ENCODE peak calls at places on chromosomes 3 and 15, in nine cellular contexts. B is tibial artery, Y is small intestine, R is aorta, P is IMR-90, K is vagina, E is HepG2, Z is right lobe of liver, V is heart right ventricle. F is an unnamed sample.

GRCh38 chr3:10558726-10559125 is 53.3 kb upstream of the ATP2B2 start:
- DNase-seq in B (no peak), Y (no peak), R (no peak), P (no peak), K (no peak), E (no peak), Z (no peak), V (no peak), F (no peak)

GRCh38 chr15:48389701-48390143 is 58.5 kb downstream of the DUT start:
- DNase-seq in B (no peak), Y (no peak), R (no peak), P (peak; percentile 68), K (no peak), E (no peak), Z (no peak), V (no peak), F (no peak)

GRCh38 chr3:66854752-66855151 is 143.4 kb upstream of the KBTBD8 start:
- DNase-seq in B (no peak), Y (no peak), R (no peak), P (no peak), K (no peak), E (no peak), Z (no peak), V (no peak), F (no peak)

GRCh38 chr3:123419156-123419849 is 29.6 kb downstream of the ADCY5 start:
- DNase-seq in B (no peak), Y (no peak), R (peak; percentile 25), P (no peak), K (no peak), E (no peak), Z (no peak), V (no peak), F (no peak)

GRCh38 chr3:67450153-67450552 is 204.3 kb downstream of the SUCLG2 start:
- DNase-seq in B (no peak), Y (no peak), R (no peak), P (no peak), K (no peak), E (no peak), Z (no peak), V (no peak), F (no peak)

GRCh38 chr3:11522953-11523792 is 120.5 kb downstream of the VGLL4 start:
- DNase-seq in B (no peak), Y (no peak), R (no peak), P (peak; percentile 33), K (no peak), E (no peak), Z (no peak), V (no peak), F (no peak)

GRCh38 chr15:66461917-66462316 is 35.6 kb downstream of the SNAPC5 start:
- DNase-seq in B (no peak), Y (peak; percentile 26), R (no peak), P (peak; percentile 12), K (no peak), E (no peak), Z (no peak), V (no peak), F (peak; percentile 20)

GRCh38 chr15:79601376-79601775 is 169.2 kb downstream of the MINAR1 start:
- DNase-seq in B (no peak), Y (no peak), R (no peak), P (no peak), K (no peak), E (no peak), Z (no peak), V (no peak), F (no peak)

GRCh38 chr15:67076147-67076843 is 10.9 kb downstream of the SMAD3 start:
- DNase-seq in B (no peak), Y (no peak), R (peak; percentile 80), P (peak; percentile 93), K (no peak), E (no peak), Z (no peak), V (no peak), F (no peak)

GRCh38 chr3:176842914-176843313 is 354.4 kb downstream of the TBL1XR1 start:
- DNase-seq in B (no peak), Y (no peak), R (no peak), P (no peak), K (no peak), E (no peak), Z (no peak), V (no peak), F (no peak)

GRCh38 chr3:138253609-138254008 is 66.5 kb downstream of the ARMC8 start:
- DNase-seq in B (no peak), Y (no peak), R (no peak), P (peak; percentile 3), K (no peak), E (no peak), Z (no peak), V (no peak), F (no peak)

GRCh38 chr3:80142714-80143113 is 374.9 kb upstream of the ROBO1 start:
- DNase-seq in B (no peak), Y (no peak), R (no peak), P (no peak), K (no peak), E (no peak), Z (no peak), V (no peak), F (no peak)

GRCh38 chr3:124174463-124174862 is 182.5 kb upstream of the ROPN1 start:
- DNase-seq in B (no peak), Y (peak; percentile 14), R (no peak), P (no peak), K (no peak), E (no peak), Z (no peak), V (no peak), F (no peak)

DNA sequence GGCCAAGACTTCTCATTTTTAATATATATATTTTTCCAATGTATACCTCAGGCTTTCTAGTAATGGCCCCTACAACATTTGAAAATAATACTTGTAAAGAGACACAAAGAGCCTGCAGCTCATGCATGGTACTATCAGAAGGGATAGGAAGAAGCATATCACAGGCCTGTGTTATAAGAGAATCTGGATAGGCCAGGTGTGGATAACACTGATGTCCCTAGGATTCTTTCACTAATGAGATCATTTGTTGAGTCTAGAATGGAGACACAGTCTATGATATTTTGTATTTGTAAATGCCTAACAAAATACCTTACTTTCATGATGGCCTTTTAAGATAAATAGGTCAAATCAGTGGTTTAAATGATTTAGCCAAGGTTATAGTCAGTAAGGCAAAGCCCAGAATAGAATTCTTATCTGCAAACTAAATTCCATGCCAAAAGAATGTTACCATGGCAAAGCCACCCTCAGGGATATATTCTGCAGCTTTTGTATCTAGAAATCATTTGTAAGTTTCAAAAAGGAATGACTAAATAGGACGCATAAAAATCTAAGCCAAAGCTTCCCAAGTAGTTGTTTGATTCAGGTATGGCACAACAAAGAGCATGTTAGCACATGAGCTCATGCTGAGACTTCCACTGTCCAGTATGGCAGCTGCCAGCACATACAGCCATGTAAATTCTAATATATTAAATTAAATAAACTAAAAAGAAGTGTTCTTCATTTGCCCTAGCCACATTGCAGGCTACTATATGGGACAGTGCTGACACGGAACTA is 10.0 kb downstream of the DCP1A start:
- DNase-seq in B (no peak), Y (no peak), R (no peak), P (no peak), K (no peak), E (no peak), Z (no peak), V (no peak), F (no peak)
- H3K4me3 ChIP-seq in B (no peak overlapping the region), Y (no peak overlapping the region), R (no peak overlapping the region), P (no peak overlapping the region), K (no peak overlapping the region), E (no peak overlapping the region), Z (no peak overlapping the region), V (no peak overlapping the region), F (no peak overlapping the region)

DNA sequence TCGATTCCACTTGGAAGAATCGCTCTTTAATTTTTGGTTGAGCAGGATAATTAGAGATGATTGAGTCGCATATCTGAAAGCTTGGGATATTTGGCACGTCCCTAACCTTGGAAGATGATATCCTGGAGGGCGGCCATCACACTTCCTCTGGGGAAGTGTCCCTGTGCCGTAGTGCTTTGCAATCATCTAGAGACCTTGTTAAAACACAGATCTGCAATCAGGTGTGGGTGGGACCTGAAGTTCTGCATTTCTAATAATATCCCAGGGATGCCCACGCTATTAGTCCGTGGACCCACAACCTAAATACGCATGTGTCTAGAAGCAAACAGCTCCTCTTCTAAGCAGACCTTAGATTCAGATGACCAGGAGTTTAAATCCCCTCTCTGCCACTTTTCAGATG is 20.5 kb downstream of the MYO1E start:
- DNase-seq in B (no peak), Y (no peak), R (no peak), P (no peak), K (no peak), E (no peak), Z (no peak), V (no peak), F (no peak)
- H3K4me1 ChIP-seq in B (no peaks in the 10 kb centered on the region), Y (peaks cover 18% of the 10 kb centered on the region), R (peaks cover 8% of the 10 kb centered on the region), P (no peaks in the 10 kb centered on the region), K (peaks cover 32% of the 10 kb centered on the region), E (no peaks in the 10 kb centered on the region), Z (no peaks in the 10 kb centered on the region), V (peaks cover 70% of the 10 kb centered on the region), F (peaks cover 4% of the 10 kb centered on the region)

DNA sequence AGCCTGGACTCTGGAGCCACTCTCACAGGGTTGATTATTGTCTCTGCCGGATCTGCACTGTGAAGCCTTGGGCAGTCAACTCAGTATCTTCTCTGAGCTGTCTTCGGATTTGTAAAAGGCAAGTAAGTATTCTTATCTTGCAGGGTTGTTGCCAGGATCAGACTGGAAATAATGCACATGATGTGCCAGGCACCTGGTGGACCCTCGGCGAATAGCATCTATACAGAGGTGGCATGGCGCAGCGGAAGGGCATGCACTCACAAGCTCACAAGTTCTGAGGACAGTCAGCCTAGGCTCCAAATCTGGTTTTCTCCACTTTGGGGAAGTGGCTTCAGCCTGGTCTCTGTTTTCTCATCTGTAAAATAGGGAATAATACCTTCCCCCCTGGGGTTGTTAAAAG is 113.9 kb downstream of the SRGAP3 start:
- DNase-seq in B (no peak), Y (no peak), R (no peak), P (no peak), K (no peak), E (no peak), Z (no peak), V (no peak), F (no peak)
- H3K4me3 ChIP-seq in B (peak overlapping the region; percentile 29), Y (no peak overlapping the region), R (no peak overlapping the region), P (no peak overlapping the region), K (no peak overlapping the region), E (no peak overlapping the region), Z (no peak overlapping the region), V (no peak overlapping the region), F (no peak overlapping the region)

GRCh38 chr3:191330309-191330712 is at the start of gene UTS2B:
- DNase-seq in B (no peak), Y (peak; percentile 25), R (no peak), P (peak; percentile 93), K (no peak), E (peak; percentile 16), Z (no peak), V (no peak), F (no peak)

GRCh38 chr3:191336833-191337232 is 6.5 kb upstream of the UTS2B start:
- DNase-seq in B (no peak), Y (no peak), R (no peak), P (no peak), K (no peak), E (no peak), Z (no peak), V (no peak), F (no peak)

GRCh38 chr3:191334359-191334893 is 4.1 kb upstream of the UTS2B start:
- DNase-seq in B (no peak), Y (no peak), R (no peak), P (no peak), K (no peak), E (no peak), Z (no peak), V (no peak), F (no peak)

GRCh38 chr3:191331443-191331842 is 1.1 kb upstream of the UTS2B start:
- DNase-seq in B (no peak), Y (no peak), R (no peak), P (peak; percentile 66), K (no peak), E (no peak), Z (no peak), V (no peak), F (no peak)

GRCh38 chr3:191333481-191333880 is 3.2 kb upstream of the UTS2B start:
- DNase-seq in B (no peak), Y (no peak), R (no peak), P (no peak), K (no peak), E (no peak), Z (no peak), V (no peak), F (no peak)
- H3K4me1 ChIP-seq in B (no peaks in the 10 kb centered on the region), Y (peaks cover 8% of the 10 kb centered on the region), R (peaks cover 3% of the 10 kb centered on the region), P (peaks cover 10% of the 10 kb centered on the region), K (peaks cover 68% of the 10 kb centered on the region), E (peaks cover 77% of the 10 kb centered on the region), Z (peaks cover 33% of the 10 kb centered on the region), V (peaks cover 82% of the 10 kb centered on the region), F (peaks cover 13% of the 10 kb centered on the region)

F was measured in mucosa of descending colon.